ENCODE peak calls at places on chromosomes 1 and 21, in four cellular contexts. V is WTC11, E is SK-N-SH, S is K562. C is an unnamed sample.

GRCh38 chr1:159933347-159933746 is 8.0 kb upstream of the TAGLN2 start:
- DNase-seq in V (no peak), S (no peak), E (no peak), C (no peak)

GRCh38 chr1:83901547-83902155 is 97.3 kb downstream of the TTLL7 start:
- DNase-seq in E (no peak), V (no peak), S (peak; percentile 20), C (no peak)

GRCh38 chr21:37631319-37632117 is 264.9 kb downstream of the DYRK1A start:
- DNase-seq in E (no peak), V (peak; percentile 36), S (no peak), C (peak; percentile 58)

GRCh38 chr1:175005085-175005783 is 5.5 kb downstream of the CACYBP start:
- DNase-seq in E (no peak), S (no peak), V (no peak), C (no peak)

GRCh38 chr1:77671836-77672235 is 10.6 kb downstream of the ZZZ3 start:
- DNase-seq in E (no peak), S (no peak), V (no peak), C (no peak)

GRCh38 chr1:115466433-115466832 is 128.4 kb upstream of the NGF start:
- DNase-seq in S (peak; percentile 7), V (peak; percentile 24), E (no peak), C (no peak)

GRCh38 chr1:115677172-115677542 is 35.4 kb downstream of the VANGL1 start:
- DNase-seq in E (no peak), V (no peak), S (no peak), C (no peak)

GRCh38 chr1:214898154-214898553 is 184.4 kb upstream of the KCNK2 start:
- DNase-seq in E (no peak), V (no peak), S (no peak), C (no peak)

GRCh38 chr1:214957330-214958137 is 125.0 kb upstream of the KCNK2 start:
- DNase-seq in S (no peak), E (no peak), V (no peak), C (no peak)

GRCh38 chr1:167441222-167441621 is 77.1 kb downstream of the CD247 start:
- DNase-seq in S (no peak), V (no peak), E (no peak), C (peak; percentile 39)

GRCh38 chr1:115606305-115606704 is 35.5 kb upstream of the VANGL1 start:
- DNase-seq in V (no peak), S (no peak), E (no peak), C (no peak)

GRCh38 chr1:43522776-43523480 is 7.8 kb upstream of the PTPRF start:
- DNase-seq in S (peak; percentile 99), E (no peak), V (no peak), C (no peak)
- TF ChIP-seq TEAD4 in S (peak; percentile 100), E (no peak), V (no peak), C (no peak)

DNA sequence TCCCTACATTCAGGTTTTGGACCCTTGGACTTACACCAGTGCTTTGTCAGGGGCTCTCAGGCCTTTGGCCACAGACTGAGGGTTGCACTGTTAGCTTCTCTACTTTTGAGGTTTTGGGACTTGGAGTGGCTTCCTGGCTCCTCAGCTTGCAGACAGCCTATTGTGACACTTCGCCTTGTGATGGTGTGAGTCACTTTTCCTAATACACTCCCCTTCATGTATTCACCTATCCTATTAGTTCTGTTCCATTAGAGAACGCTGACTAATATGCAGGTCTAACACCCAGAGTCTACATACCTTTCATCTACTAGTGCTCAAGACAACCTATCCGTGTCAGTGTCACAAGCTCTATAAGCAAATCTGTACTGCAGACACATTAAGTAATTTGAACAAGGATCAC is 605.3 kb downstream of the KCNT2 start:
- DNase-seq in S (no peak), E (no peak), V (no peak), C (no peak)
- TF ChIP-seq TEAD4 in S (no peak), E (no peak), V (no peak), C (no peak)

GRCh38 chr1:55276671-55277376 is 61.7 kb upstream of the USP24 start:
- DNase-seq in S (peak; percentile 41), V (no peak), E (no peak), C (no peak)
- TF ChIP-seq TEAD4 in S (no peak), V (no peak), E (no peak), C (no peak)

GRCh38 chr1:244050835-244051444 is at the start of gene ZBTB18:
- DNase-seq in V (no peak), E (peak; percentile 67), S (no peak), C (no peak)
- TF ChIP-seq TEAD4 in V (no peak), E (no peak), S (no peak), C (no peak)

DNA sequence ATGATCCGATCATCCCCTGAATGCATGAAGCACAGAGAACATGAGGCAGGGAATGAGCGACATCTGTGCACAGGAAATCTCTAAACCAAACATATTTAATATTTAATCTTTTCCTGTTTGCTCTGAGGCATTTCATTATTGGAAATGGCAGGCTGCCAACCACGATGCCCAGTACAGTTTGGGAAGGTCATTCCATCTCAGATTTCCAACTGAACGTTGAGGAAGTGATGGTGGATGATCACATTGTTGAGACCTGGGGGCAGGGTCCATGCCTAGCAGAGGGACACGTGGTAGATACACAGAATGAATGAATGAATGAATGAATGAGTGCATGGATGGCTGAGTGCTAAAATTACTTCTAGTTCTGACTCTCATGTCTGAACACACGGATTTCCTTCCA is 15.9 kb upstream of the FASLG start:
- DNase-seq in E (no peak), S (no peak), V (no peak), C (no peak)
- TF ChIP-seq TEAD4 in E (no peak), S (no peak), V (no peak), C (no peak)

DNA sequence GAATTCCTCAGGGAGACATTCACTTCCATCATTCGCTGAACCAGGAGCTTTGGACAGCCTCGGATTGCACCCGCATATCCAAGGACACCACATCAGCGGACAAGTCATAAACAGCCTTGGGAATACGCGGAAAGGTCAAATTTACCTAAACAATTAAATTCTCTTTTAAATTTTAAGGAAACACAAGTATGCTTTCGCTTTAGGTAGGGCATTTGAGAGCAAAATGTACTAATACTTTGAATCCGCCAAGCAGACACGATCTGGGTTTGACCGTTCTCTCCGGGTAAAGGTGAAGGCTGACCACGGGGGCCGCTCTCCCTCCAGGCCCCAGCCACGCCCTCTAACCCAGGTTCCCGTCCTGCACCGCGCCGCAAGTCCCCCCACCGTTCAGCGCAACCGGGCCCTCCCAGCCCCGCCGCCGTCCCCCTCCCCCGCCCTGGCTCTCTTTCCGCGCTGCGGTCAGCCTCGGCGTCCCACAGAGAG is 479 bp upstream of the ACADM start:
- DNase-seq in V (peak; percentile 82), S (peak; percentile 94), E (peak; percentile 92), C (peak; percentile 85)
- TF ChIP-seq TEAD4 in V (no peak), S (no peak), E (no peak), C (no peak)

DNA sequence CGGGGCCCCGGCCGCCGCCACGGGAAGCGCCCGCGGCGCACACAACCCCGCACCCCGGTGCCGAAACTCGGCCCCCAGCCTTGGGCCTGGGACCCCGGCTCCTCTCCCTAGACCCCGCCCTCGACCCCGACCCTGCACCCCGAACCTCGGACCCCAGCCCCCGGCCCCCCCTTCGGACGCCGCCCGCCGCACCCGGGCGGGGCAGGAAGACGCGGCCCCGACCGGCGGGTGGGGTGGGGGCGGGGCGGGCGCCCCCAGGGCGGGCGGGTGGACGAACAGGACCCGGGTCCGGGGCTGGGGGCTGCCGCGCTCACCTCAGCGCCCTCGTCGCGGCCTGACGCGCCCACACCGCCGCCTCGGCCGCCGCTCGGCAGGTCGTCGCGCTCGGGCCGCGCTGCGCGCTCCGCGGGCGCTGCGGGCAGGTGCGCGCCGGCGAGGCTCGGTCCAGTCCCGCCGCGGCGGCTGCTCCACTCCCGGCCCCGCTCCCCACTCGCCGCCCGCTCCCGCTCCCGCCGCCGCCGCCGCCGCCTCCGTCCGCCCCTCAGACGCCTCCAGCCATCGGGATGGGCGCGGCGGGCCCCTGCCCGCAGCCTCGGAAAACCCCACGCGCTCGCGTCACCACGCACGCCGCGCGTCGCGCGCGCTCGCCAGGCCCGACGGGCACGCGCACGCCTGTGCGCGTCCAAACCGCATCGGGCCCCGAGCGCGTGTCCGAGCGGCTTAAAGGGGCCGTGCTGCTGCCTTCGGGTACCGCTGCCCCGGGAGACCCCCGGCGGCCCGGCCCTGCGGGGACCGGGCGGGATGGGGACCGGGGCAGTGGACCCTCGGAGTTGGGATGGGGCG is at the start of gene GNB1:
- DNase-seq in S (peak; percentile 97), E (peak; percentile 98), V (peak; percentile 73), C (peak; percentile 53)
- TF ChIP-seq TEAD4 in S (no peak), E (no peak), V (no peak), C (no peak)